ENCODE peak calls at places on chromosomes 11 and 22, in eight cellular contexts. V, R, J, L, D, F, S and H are unnamed samples.

GRCh38 chr11:75337195-75337654 is 14.2 kb downstream of the ARRB1 start:
- DNase-seq in L (no peak), S (peak), F (no peak), D (no peak), J (no peak), R (peak), V (no peak), H (no peak)

GRCh38 chr11:73233211-73233610 is 15.1 kb downstream of the P2RY2 start:
- DNase-seq in V (no peak), S (no peak), F (no peak), D (no peak), R (no peak), L (no peak), J (no peak), H (no peak)

GRCh38 chr11:130418756-130419155 is 9.7 kb downstream of the ADAMTS8 start:
- DNase-seq in F (no peak), D (no peak), R (no peak), V (no peak), S (peak), J (no peak), L (no peak), H (no peak)

GRCh38 chr22:49014227-49015201 is 813.2 kb downstream of the BRD1 start:
- DNase-seq in L (no peak), J (no peak), R (no peak), V (no peak), S (no peak), F (no peak), D (no peak), H (no peak)

GRCh38 chr22:29458551-29458950 is 20.2 kb downstream of the RFPL1 start:
- DNase-seq in V (no peak), S (no peak), F (no peak), R (no peak), D (no peak), L (no peak), J (no peak), H (no peak)

GRCh38 chr22:30301995-30302809 is 12.9 kb upstream of the CASTOR1 start:
- DNase-seq in V (peak), R (peak), J (no peak), D (peak), S (peak), L (no peak), F (peak), H (no peak)

GRCh38 chr22:46367707-46368191 is 32.2 kb downstream of the TRMU start:
- DNase-seq in F (peak), L (peak), V (no peak), R (peak), S (peak), J (peak), D (peak), H (no peak)

GRCh38 chr11:11572386-11572785 is 49.4 kb downstream of the GALNT18 start:
- DNase-seq in F (no peak), D (no peak), V (no peak), R (peak), S (no peak), J (no peak), L (no peak), H (no peak)

GRCh38 chr11:112588252-112588668 is 327.6 kb upstream of the PLET1 start:
- DNase-seq in J (peak), F (peak), D (peak), R (peak), S (peak), V (peak), L (peak), H (peak)

GRCh38 chr11:88131764-88132470 is 43.3 kb downstream of the RAB38 start:
- DNase-seq in F (no peak), L (no peak), J (no peak), R (no peak), D (no peak), V (no peak), S (no peak), H (no peak)

GRCh38 chr11:104870910-104871309 is 27.4 kb downstream of the CASP12 start:
- DNase-seq in F (no peak), L (no peak), S (peak), D (peak), J (no peak), R (no peak), V (no peak), H (no peak)

GRCh38 chr11:124837491-124837856 is 27.8 kb upstream of the ROBO3 start:
- DNase-seq in S (peak), R (peak), V (peak), F (no peak), D (peak), J (peak), L (peak), H (peak)

GRCh38 chr11:27294654-27295053 is 68.4 kb downstream of the CCDC34 start:
- DNase-seq in J (no peak), F (no peak), S (no peak), D (no peak), V (no peak), R (no peak), L (no peak), H (no peak)

GRCh38 chr22:26642465-26643367 is 14.7 kb upstream of the MIAT start:
- DNase-seq in R (no peak), F (peak), L (no peak), J (peak), V (no peak), D (no peak), S (no peak), H (no peak)

GRCh38 chr11:46353706-46354105 is 6.4 kb downstream of the DGKZ start:
- DNase-seq in V (no peak), D (no peak), L (no peak), J (no peak), S (no peak), R (peak), F (no peak), H (no peak)

GRCh38 chr11:10725114-10725906 is 25.7 kb upstream of the CTR9 start:
- DNase-seq in R (peak), V (peak), S (peak), F (no peak), J (no peak), D (peak), L (no peak), H (peak)

GRCh38 chr11:116600930-116601329 is 171.9 kb downstream of the BUD13 start:
- DNase-seq in F (no peak), L (no peak), D (no peak), J (no peak), V (no peak), S (no peak), R (no peak), H (no peak)

GRCh38 chr11:78338138-78338537 is 79.5 kb downstream of the GAB2 start:
- DNase-seq in R (no peak), D (no peak), J (no peak), V (no peak), F (no peak), S (no peak), L (no peak), H (no peak)

GRCh38 chr22:28920757-28921584 is 37.6 kb downstream of the ZNRF3 start:
- DNase-seq in V (no peak), S (no peak), R (no peak), D (no peak), L (no peak), J (peak), F (no peak), H (no peak)

GRCh38 chr11:8403310-8403709 is 139.6 kb upstream of the LMO1 start:
- DNase-seq in F (no peak), J (no peak), R (peak), D (peak), V (no peak), S (peak), L (no peak), H (no peak)

GRCh38 chr11:45801723-45802315 is 3.1 kb upstream of the SLC35C1 start:
- DNase-seq in R (peak), J (peak), V (no peak), L (no peak), F (no peak), D (peak), S (peak), H (no peak)

GRCh38 chr22:22025320-22026156 is 43.0 kb upstream of the TOP3B start:
- DNase-seq in D (no peak), S (no peak), F (no peak), R (no peak), J (no peak), V (no peak), L (no peak), H (no peak)

GRCh38 chr11:5600374-5600851 is 4.0 kb downstream of the TRIM6 start:
- DNase-seq in D (peak), L (peak), R (peak), J (peak), F (peak), S (peak), V (no peak), H (peak)

GRCh38 chr22:27259390-27259789 is 542.2 kb downstream of the MN1 start:
- DNase-seq in S (no peak), V (no peak), F (no peak), D (no peak), L (no peak), J (no peak), R (no peak), H (no peak)

GRCh38 chr11:133595998-133596590 is 63.8 kb upstream of the OPCML start:
- DNase-seq in L (no peak), D (no peak), R (no peak), J (no peak), V (no peak), S (no peak), F (no peak), H (no peak)

GRCh38 chr11:89168396-89168795 is 9.3 kb upstream of the TYR start:
- DNase-seq in V (no peak), F (no peak), L (no peak), J (no peak), R (no peak), S (peak), D (peak), H (no peak)

GRCh38 chr11:116808262-116809175 is 14.6 kb downstream of the APOA4 start:
- DNase-seq in R (peak), S (peak), F (no peak), D (peak), L (no peak), V (no peak), J (no peak), H (no peak)

GRCh38 chr11:106986261-106986660 is 32.0 kb downstream of the GUCY1A2 start:
- DNase-seq in V (peak), R (peak), L (no peak), J (no peak), D (peak), S (peak), F (no peak), H (no peak)

GRCh38 chr11:44133335-44133946 is 38.0 kb downstream of the EXT2 start:
- DNase-seq in J (peak), L (no peak), S (peak), F (no peak), V (no peak), R (peak), D (peak), H (no peak)

GRCh38 chr11:2525941-2526807 is 81.4 kb downstream of the KCNQ1 start:
- DNase-seq in F (peak), R (no peak), L (no peak), S (no peak), J (no peak), V (no peak), D (no peak), H (no peak)

GRCh38 chr11:112179601-112180000 is 4.3 kb downstream of the BCO2 start:
- DNase-seq in L (no peak), R (no peak), S (no peak), D (no peak), V (no peak), J (no peak), F (no peak), H (no peak)

GRCh38 chr22:43177479-43177878 is 9.5 kb downstream of the TTLL12 start:
- DNase-seq in D (no peak), S (no peak), V (no peak), R (no peak), J (no peak), L (no peak), F (no peak), H (no peak)

GRCh38 chr22:28147401-28147800 is 228.3 kb upstream of the PITPNB start:
- DNase-seq in L (no peak), J (no peak), V (no peak), D (no peak), F (no peak), R (no peak), S (no peak), H (no peak)

GRCh38 chr22:19879996-19880785 is 25.5 kb upstream of the GNB1L start:
- DNase-seq in D (no peak), F (no peak), L (no peak), J (no peak), R (no peak), V (no peak), S (no peak), H (no peak)

GRCh38 chr22:25125693-25126357 is 73.8 kb upstream of the CRYBB3 start:
- DNase-seq in S (no peak), V (no peak), R (no peak), D (no peak), F (no peak), J (no peak), L (no peak), H (no peak)

GRCh38 chr22:45262931-45263789 is 21.6 kb upstream of the UPK3A start:
- DNase-seq in J (no peak), L (no peak), F (peak), R (no peak), D (no peak), V (no peak), S (no peak), H (no peak)

GRCh38 chr11:79461144-79461543 is 20.3 kb upstream of the TENM4 start:
- DNase-seq in L (peak), V (no peak), R (peak), F (no peak), S (peak), D (peak), J (peak), H (no peak)

GRCh38 chr11:43360361-43361032 is 1.8 kb downstream of the TTC17 start:
- DNase-seq in L (no peak), D (peak), S (peak), R (peak), F (no peak), J (no peak), V (no peak), H (no peak)

DNA sequence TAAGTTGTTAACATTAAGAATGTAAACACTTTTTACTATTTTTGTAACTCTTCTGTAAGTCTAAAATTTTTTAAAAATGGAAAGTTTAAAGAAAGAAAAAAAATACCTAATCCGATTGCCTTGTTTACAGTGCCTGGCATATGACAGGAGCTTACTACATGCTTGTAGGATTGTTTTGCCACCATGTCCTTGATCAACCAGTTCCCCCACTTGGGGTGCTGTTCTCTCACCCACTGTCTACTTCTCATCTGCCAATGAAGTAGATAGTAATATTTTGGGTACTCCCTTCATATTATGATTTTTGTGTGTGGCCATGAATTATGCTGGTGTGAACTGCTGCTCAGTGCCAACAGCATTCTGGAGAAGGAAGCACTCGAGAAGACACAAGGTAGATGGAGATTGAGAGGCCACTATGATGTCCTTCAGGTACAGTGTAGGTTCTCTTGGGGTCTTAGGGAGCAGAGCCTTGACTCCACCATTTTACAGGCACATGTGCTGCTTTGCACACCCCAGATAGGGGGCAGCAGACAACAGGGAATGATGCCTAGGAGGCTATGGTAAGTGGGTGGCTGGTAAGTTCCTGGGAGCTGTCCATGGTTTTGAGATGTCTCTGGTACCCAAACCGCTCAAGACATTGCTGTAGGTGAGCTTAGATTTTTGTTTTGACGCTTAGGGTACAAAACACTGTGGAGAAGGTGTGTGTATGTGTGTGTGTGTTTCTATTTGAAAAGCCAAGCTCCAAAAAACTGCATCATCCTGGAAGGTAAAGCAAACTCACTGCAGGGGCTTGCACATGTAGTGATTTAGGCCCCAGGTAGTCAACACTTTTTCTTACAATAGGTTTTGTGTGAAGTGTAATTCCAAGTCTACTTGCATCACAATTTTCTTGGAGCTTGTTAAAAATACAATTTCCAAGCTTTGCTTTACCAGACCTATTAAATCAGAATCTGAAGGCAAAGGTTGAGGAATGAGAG is 494.5 kb upstream of the LARGE1 start:
- DNase-seq in R (peak), V (no peak), D (peak), L (peak), J (peak), S (peak), F (no peak), H (peak)
- TF ChIP-seq CTCF in R (no peak), V (no peak), D (no peak), L (no peak), J (peak), S (peak), F (peak), H (peak)

GRCh38 chr11:68032003-68032402 is 1.5 kb downstream of the NDUFS8 start:
- DNase-seq in S (no peak), R (no peak), V (no peak), D (no peak), L (no peak), F (no peak), J (no peak), H (no peak)

GRCh38 chr11:68036141-68036716 is 2.6 kb upstream of the TCIRG1 start:
- DNase-seq in D (no peak), J (no peak), V (no peak), R (no peak), F (no peak), L (no peak), S (no peak), H (no peak)

GRCh38 chr11:68032997-68033707 is 2.7 kb downstream of the NDUFS8 start:
- DNase-seq in V (no peak), R (no peak), D (no peak), F (no peak), J (no peak), L (no peak), S (no peak), H (no peak)

GRCh38 chr11:68035266-68035876 is 3.5 kb upstream of the TCIRG1 start:
- DNase-seq in R (no peak), S (no peak), V (no peak), J (no peak), D (no peak), L (no peak), F (no peak), H (no peak)

GRCh38 chr11:68033708-68034045 is 3.2 kb downstream of the NDUFS8 start:
- DNase-seq in S (no peak), V (no peak), R (no peak), J (no peak), D (no peak), L (no peak), F (peak), H (no peak)
- H3K4me3 ChIP-seq in S (no peak), V (no peak), R (no peak), J (no peak), D (no peak), L (no peak), F (peak), H (no peak)

GRCh38 chr22:39229075-39229474 is 15.7 kb downstream of the PDGFB start:
- DNase-seq in S (no peak), L (no peak), J (no peak), V (no peak), R (no peak), D (no peak), F (no peak), H (no peak)

GRCh38 chr22:39232246-39232645 is 12.5 kb downstream of the PDGFB start:
- DNase-seq in L (no peak), R (no peak), F (no peak), J (no peak), S (no peak), D (no peak), V (no peak), H (no peak)

GRCh38 chr22:39229688-39230260 is 15.0 kb downstream of the PDGFB start:
- DNase-seq in L (no peak), R (no peak), J (no peak), S (no peak), F (no peak), V (no peak), D (no peak), H (no peak)

GRCh38 chr22:39231197-39231950 is 13.4 kb downstream of the PDGFB start:
- DNase-seq in S (no peak), F (no peak), D (no peak), L (no peak), R (no peak), V (no peak), J (no peak), H (no peak)

GRCh38 chr22:39230261-39231196 is 14.3 kb downstream of the PDGFB start:
- DNase-seq in S (peak), L (no peak), D (no peak), V (no peak), F (no peak), R (no peak), J (peak), H (no peak)
- TF ChIP-seq CTCF in S (no peak), L (no peak), D (no peak), V (no peak), F (no peak), R (no peak), J (no peak), H (no peak)

DNA sequence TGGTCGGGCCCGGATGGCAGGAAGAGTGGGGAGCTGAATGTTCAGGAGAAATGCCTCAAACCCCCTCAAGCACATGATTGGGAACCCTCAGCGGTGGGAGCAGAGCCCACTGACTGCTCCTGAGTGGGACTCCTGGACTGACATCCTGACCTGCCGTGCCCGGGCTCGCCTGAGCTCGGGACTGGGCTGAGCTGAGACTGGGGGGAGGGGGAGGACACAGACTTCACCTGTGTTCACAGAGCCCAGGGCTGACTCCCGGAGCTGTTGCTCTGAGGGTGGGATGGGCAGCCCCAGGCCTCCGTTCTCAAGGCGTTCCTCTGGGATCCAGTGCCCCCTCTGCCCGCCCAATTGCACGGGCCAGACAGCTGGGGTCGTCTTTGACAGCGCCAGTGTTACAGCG is 24.6 kb downstream of the DAGLA start:
- DNase-seq in L (no peak), J (no peak), F (no peak), S (no peak), R (peak), V (no peak), D (no peak), H (no peak)
- H3K4me3 ChIP-seq in L (no peak), J (no peak), F (no peak), S (no peak), R (no peak), V (no peak), D (no peak), H (no peak)

DNA sequence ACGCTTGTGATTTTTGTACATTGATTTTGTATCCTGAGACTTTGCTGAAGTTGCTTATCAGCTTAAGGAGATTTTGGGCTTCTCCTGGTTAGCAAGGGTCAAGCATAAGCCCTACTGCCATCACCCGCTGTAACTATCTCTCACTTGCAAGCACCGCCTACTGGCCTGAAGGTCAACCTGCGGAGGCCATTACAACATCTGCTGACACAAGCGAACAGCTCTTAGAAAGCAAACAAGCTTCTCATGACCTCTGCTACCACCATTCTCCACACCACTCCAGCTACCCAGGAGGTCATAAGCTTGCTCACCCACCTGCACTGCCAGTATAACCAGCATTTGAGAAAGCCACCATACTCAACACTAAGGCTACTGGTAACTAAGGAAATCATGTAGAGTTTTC is 288.4 kb upstream of the KIRREL3 start:
- DNase-seq in L (no peak), D (no peak), V (no peak), S (no peak), J (no peak), F (no peak), R (no peak), H (no peak)
- TF ChIP-seq CTCF in L (no peak), D (no peak), V (no peak), S (no peak), J (peak), F (no peak), R (no peak), H (no peak)